ENCODE peak calls at places on chromosomes 11 and 22, in ten cellular contexts. U is transverse colon, T is breast epithelium, I is IMR-90, Q is right lobe of liver, V is stomach, A is uterus, G is heart left ventricle, R is ovary, M is GM12891. K is an unnamed sample.
A peak's percentile ranks its signal among the peaks of the same experiment; 100 is the strongest.

GRCh38 chr11:95917188-95918036 is 6.5 kb downstream of the MTMR2 start:
- DNase-seq in U (no peak), T (no peak), I (peak; percentile 30), Q (no peak), V (no peak), A (no peak), G (no peak), R (no peak), M (no peak), K (no peak)

GRCh38 chr22:17831527-17832251 is 57.4 kb upstream of the BID start:
- DNase-seq in U (no peak), T (no peak), I (no peak), Q (no peak), V (no peak), A (peak; percentile 76), G (no peak), R (peak; percentile 59), M (no peak), K (no peak)

GRCh38 chr11:47408598-47409439 is 429 bp downstream of the SLC39A13 start:
- DNase-seq in U (peak; percentile 38), T (peak; percentile 68), I (peak; percentile 87), Q (no peak), V (peak; percentile 51), A (peak; percentile 65), G (peak; percentile 45), R (peak; percentile 58), M (no peak), K (peak; percentile 99)

GRCh38 chr11:108871152-108871551 is 206.3 kb downstream of the DDX10 start:
- DNase-seq in U (no peak), T (no peak), I (peak; percentile 75), Q (no peak), V (no peak), A (peak; percentile 17), G (peak; percentile 25), R (peak; percentile 38), M (no peak), K (no peak)

GRCh38 chr22:24542641-24543040 is 12.3 kb downstream of the GUCD1 start:
- DNase-seq in U (no peak), T (peak; percentile 78), I (no peak), Q (peak; percentile 87), V (peak; percentile 83), A (no peak), G (peak; percentile 70), R (no peak), M (no peak), K (no peak)

GRCh38 chr22:17944205-17944725 is 80.1 kb downstream of the MICAL3 start:
- DNase-seq in U (no peak), T (no peak), I (no peak), Q (no peak), V (no peak), A (no peak), G (no peak), R (no peak), M (no peak), K (no peak)

GRCh38 chr22:36385491-36386350 is 2.0 kb downstream of the MYH9 start:
- DNase-seq in U (peak; percentile 61), T (peak; percentile 87), I (no peak), Q (peak; percentile 91), V (peak; percentile 83), A (peak; percentile 74), G (no peak), R (no peak), M (no peak), K (no peak)

GRCh38 chr11:44243633-44244343 is 66.2 kb downstream of the ALX4 start:
- DNase-seq in U (no peak), T (no peak), I (peak; percentile 46), Q (no peak), V (no peak), A (no peak), G (no peak), R (no peak), M (no peak), K (peak; percentile 63)

GRCh38 chr11:117983163-117983475 is 3.1 kb upstream of the IL10RA start:
- DNase-seq in U (no peak), T (no peak), I (no peak), Q (peak; percentile 20), V (no peak), A (no peak), G (no peak), R (no peak), M (no peak), K (no peak)

GRCh38 chr11:117984471-117984870 is 1.7 kb upstream of the IL10RA start:
- DNase-seq in U (no peak), T (no peak), I (no peak), Q (no peak), V (no peak), A (no peak), G (no peak), R (no peak), M (no peak), K (no peak)

GRCh38 chr11:117986981-117987495 is 844 bp downstream of the IL10RA start:
- DNase-seq in U (peak; percentile 50), T (no peak), I (no peak), Q (no peak), V (no peak), A (no peak), G (no peak), R (no peak), M (peak; percentile 59), K (no peak)

GRCh38 chr11:117989351-117990102 is 3.3 kb downstream of the IL10RA start:
- DNase-seq in U (no peak), T (no peak), I (no peak), Q (no peak), V (no peak), A (no peak), G (no peak), R (no peak), M (no peak), K (no peak)

GRCh38 chr11:117985953-117986887 is at the start of gene IL10RA:
- DNase-seq in U (peak; percentile 90), T (no peak), I (peak; percentile 20), Q (peak; percentile 73), V (peak; percentile 84), A (peak; percentile 70), G (peak; percentile 87), R (peak; percentile 83), M (peak; percentile 92), K (no peak)
- TF ChIP-seq POLR2A in U (peak; percentile 84), T (no peak), I (no peak), Q (peak; percentile 88), V (no peak), A (peak; percentile 75), G (no peak), R (peak; percentile 25), M (peak; percentile 93), K (no peak)

DNA sequence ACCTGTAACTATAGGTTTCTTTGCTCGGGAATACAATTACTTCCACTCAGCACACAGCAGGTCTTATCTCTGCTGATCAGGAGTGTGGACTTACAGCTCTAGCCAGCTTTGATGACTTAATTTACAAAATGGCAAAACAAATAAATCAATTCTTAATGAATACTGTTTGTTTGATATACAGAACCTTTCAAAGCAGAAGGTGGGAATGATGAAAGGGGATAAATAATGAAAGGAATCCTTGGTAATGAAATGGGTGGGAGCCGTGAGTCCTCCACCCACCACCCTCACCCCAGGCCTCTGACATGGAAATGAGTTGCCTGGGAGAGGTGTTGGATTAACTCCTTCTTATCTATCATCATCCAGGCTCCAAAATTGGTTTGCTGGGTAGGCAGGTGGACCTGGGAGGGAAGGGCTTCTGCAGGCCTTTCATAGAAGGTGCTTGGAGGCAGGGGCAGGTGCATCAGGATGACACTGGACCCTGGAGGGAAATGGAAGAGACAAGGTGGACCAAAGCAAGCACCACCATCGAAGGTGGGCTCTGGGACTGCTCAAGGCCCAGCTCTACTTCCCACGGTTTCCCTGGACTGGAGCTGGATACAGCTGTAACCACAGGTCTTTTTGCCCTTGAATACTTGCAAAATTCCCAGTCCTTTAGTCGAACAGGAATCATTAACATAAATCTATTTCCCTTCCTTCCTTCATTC is 23.0 kb downstream of the POU2AF1 start:
- DNase-seq in U (no peak), T (no peak), I (no peak), Q (no peak), V (no peak), A (no peak), G (no peak), R (no peak), M (no peak), K (no peak)
- TF ChIP-seq POLR2A in U (no peak), T (no peak), I (no peak), Q (no peak), V (no peak), A (no peak), G (no peak), R (no peak), M (no peak), K (no peak)

DNA sequence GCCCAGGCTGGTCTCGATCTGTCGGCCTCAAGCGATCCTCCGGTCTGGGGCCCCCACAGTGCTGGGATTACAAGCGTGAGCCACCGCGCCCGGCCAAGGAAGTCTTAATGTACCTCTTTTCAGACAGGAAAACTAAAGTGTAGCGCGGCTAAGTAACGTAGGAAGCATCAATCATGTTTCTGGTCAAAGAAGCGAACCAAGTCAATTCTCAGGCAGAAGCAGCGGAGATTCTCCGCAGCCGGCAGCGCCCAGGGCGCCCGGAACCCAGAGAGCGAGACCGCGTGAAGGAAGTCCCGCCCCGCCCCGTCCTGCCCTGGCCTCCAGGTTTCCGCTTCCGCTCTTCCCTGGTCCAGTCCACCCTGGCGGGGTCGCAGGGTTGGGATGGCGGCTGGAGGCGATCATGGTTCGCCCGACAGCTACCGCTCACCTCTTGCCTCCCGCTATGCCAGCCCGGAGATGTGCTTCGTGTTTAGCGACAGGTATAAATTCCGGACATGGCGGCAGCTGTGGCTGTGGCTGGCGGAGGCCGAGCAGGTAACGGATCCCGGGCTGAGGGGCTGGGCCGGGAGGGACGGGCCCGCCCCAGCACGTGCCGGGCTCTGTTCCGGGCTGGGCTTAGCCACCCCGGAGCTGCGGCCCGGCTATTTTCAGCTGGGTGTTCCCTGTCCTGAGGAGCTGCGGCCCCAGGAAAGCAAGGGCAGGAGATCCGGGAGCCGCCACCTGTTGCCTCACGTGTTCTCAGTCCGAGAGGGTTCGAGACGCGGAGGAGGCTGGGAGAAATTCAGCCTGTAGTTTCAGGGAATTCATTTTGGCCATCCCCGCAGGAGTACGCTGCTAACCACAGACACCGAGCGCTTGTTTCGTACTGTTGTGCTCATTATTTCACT is at the start of gene ADSL:
- DNase-seq in U (peak; percentile 92), T (peak; percentile 87), I (peak; percentile 79), Q (peak; percentile 93), V (peak; percentile 88), A (peak; percentile 81), G (peak; percentile 92), R (peak; percentile 85), M (peak; percentile 79), K (peak; percentile 75)
- TF ChIP-seq POLR2A in U (peak; percentile 89), T (peak; percentile 66), I (peak; percentile 83), Q (peak; percentile 86), V (no peak), A (no peak), G (no peak), R (peak; percentile 88), M (peak; percentile 96), K (peak; percentile 89)

GRCh38 chr11:8809185-8809584 is 101.8 kb upstream of the AKIP1 start:
- DNase-seq in U (no peak), T (no peak), I (no peak), Q (no peak), V (no peak), A (no peak), G (no peak), R (no peak), M (no peak), K (no peak)

GRCh38 chr11:8809605-8810272 is 101.2 kb upstream of the AKIP1 start:
- DNase-seq in U (no peak), T (no peak), I (no peak), Q (no peak), V (no peak), A (no peak), G (no peak), R (no peak), M (no peak), K (no peak)

GRCh38 chr11:8811571-8811970 is 99.4 kb upstream of the AKIP1 start:
- DNase-seq in U (no peak), T (no peak), I (peak; percentile 72), Q (no peak), V (no peak), A (peak; percentile 68), G (no peak), R (no peak), M (no peak), K (no peak)

GRCh38 chr11:8812438-8812837 is 98.6 kb upstream of the AKIP1 start:
- DNase-seq in U (no peak), T (no peak), I (no peak), Q (peak; percentile 73), V (peak; percentile 90), A (peak; percentile 63), G (no peak), R (peak; percentile 56), M (no peak), K (no peak)

DNA sequence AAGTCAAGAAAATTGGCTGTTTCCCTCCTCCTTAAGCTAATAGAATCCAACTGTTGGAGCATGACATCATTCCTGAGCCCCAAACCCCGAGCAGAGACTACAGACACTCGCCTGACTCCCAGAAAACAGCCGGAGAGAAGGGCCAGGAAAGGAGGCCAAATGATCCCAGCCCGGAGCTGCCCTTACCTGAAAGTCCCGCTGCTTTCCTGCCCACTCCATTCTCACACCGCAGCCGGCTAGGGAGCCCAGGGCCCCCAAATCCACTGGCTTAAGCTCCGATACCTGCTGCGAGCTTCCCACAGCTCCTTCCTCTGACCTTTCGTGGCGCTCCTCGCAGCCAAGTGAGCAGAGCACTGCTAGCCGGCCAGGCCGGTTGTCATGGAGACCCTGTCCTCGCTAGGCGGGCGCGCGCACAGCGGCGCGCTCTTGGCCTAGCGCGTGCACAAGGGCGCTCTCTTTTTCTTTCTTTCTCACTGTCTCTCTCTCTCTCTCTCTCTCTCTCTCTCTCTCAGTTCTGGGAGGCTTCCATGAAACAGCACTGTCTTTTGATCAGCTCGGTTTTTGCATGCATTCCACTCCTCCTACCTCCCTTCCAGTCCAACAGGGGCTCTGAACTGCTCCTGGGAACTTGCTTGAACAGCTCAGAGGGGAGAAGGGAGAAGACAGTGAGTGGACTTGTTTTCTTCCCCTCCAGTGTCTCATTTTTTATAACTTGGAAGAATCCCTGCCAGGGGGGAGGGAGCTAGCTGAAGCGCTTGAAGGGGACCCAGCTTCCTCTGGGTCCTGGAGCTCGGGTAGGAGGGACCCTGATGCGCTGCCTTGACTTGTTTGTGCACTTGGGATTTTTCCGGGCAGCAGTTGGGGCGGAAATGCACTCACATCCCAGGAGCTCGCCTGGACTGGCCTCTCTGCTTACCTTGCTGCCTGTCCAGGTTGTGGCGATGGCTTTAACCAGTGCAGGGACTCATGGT is 100.4 kb upstream of the AKIP1 start:
- DNase-seq in U (peak; percentile 83), T (peak; percentile 77), I (peak; percentile 81), Q (peak; percentile 84), V (peak; percentile 84), A (peak; percentile 89), G (peak; percentile 86), R (peak; percentile 89), M (peak; percentile 37), K (peak; percentile 92)
- TF ChIP-seq POLR2A in U (peak; percentile 96), T (peak; percentile 73), I (no peak), Q (no peak), V (no peak), A (no peak), G (peak; percentile 11), R (peak; percentile 85), M (no peak), K (peak; percentile 82)

K was measured in H54.